ENCODE peak calls at places on chromosomes 13 and 19, in ten cellular contexts. T is heart left ventricle, C is ovary, P is Peyer's patch, M is suprapubic skin, N is lower leg skin, S is IMR-90, A is spleen, J is body of pancreas, E is tibial nerve. X is an unnamed sample.

GRCh38 chr13:114283581-114283980 is 2.2 kb downstream of the UPF3A start:
- DNase-seq in J (no peak), E (no peak), N (no peak), A (peak), M (no peak), T (no peak), C (no peak), P (no peak), S (peak), X (no peak)

GRCh38 chr13:44050450-44051063 is 170.9 kb downstream of the LACC1 start:
- DNase-seq in J (no peak), S (peak), M (no peak), C (no peak), A (no peak), T (no peak), P (no peak), N (no peak), E (peak), X (peak)

GRCh38 chr13:36430247-36431203 is 1.8 kb upstream of the CCNA1 start:
- DNase-seq in S (no peak), M (no peak), A (no peak), P (no peak), C (no peak), E (no peak), J (peak), T (peak), N (no peak), X (no peak)

GRCh38 chr13:111468037-111468959 is 147.9 kb downstream of the TEX29 start:
- DNase-seq in T (no peak), C (no peak), N (peak), E (no peak), J (no peak), M (peak), A (no peak), S (no peak), P (no peak), X (no peak)

GRCh38 chr19:28426902-28427232 is 786.1 kb downstream of the UQCRFS1 start:
- DNase-seq in S (no peak), E (no peak), N (no peak), A (no peak), C (no peak), T (no peak), J (no peak), P (no peak), M (no peak), X (no peak)

GRCh38 chr19:32317045-32317444 is 28.4 kb upstream of the ZNF507 start:
- DNase-seq in P (no peak), S (no peak), E (no peak), A (no peak), C (no peak), N (no peak), T (no peak), J (no peak), M (no peak), X (no peak)

GRCh38 chr13:18993884-18994660 is 187.6 kb downstream of the TUBA3C start:
- DNase-seq in N (no peak), P (no peak), J (peak), M (no peak), C (no peak), E (no peak), T (no peak), S (no peak), A (no peak), X (no peak)

GRCh38 chr19:56295531-56296455 is 18.8 kb downstream of the ZSCAN5A start:
- DNase-seq in P (no peak), E (no peak), A (no peak), N (no peak), C (no peak), M (no peak), S (no peak), J (no peak), T (no peak), X (no peak)

GRCh38 chr19:19477705-19478383 is 37.5 kb downstream of the TSSK6 start:
- DNase-seq in J (peak), E (no peak), A (no peak), N (no peak), C (no peak), P (no peak), S (no peak), M (no peak), T (no peak), X (no peak)

GRCh38 chr13:50303963-50304721 is 288.9 kb downstream of the KCNRG start:
- DNase-seq in A (no peak), S (no peak), M (no peak), N (no peak), C (no peak), P (no peak), T (no peak), J (no peak), E (no peak), X (no peak)

GRCh38 chr13:27624071-27624470 is 2.4 kb downstream of the POLR1D start:
- DNase-seq in A (no peak), T (no peak), C (no peak), S (no peak), E (no peak), N (no peak), J (peak), P (no peak), M (no peak), X (no peak)

GRCh38 chr13:19782049-19782726 is 557 bp downstream of the PSPC1 start:
- DNase-seq in P (peak), N (peak), J (peak), C (peak), M (peak), S (peak), T (peak), A (peak), E (peak), X (peak)

GRCh38 chr19:37902668-37903067 is 3.7 kb downstream of the WDR87 start:
- DNase-seq in N (peak), M (peak), C (peak), P (peak), A (peak), E (peak), S (peak), J (peak), T (peak), X (peak)

DNA sequence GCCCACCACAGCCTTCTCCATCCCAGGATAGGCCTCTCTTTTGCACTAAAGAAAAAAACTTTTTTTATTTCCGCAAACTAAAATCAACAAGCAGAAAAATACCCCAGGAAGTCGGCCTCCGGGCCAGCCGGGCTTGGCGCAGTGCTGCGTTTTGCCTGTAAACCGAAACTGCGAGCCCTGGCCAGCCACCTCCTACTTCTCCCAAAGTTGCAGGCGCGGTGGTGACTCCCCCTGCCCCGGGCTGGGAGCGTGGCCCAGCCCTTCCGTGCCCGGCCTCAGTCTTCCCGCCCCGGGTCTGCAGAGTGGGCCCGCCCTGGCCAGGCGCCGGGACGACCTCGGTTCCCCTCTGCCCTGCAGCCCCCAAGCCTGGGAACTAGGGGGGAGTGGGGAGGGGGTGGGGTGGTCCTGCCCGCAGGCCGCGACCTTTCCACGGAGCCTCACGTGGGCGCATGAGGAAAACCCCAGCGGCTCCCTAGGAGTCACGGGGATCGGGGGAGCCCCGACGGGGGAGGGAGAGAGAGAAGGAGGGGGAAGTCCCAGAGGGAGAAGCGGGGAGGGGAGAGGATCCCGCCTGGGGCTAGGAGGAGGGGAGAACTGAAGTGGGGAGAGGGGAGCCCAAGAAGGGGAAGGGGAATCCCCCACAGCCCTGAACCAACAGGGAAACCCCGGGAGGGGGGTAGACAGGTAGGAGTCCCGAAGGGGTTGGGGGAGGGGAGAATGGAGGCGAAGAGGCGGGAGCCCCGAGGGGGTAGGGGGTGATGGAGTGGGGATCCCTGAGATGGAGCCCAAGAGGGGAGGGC is 3.0 kb downstream of the GADD45B start:
- DNase-seq in M (peak), P (peak), C (peak), S (peak), T (peak), J (peak), N (peak), A (peak), E (peak), X (no peak)
- TF ChIP-seq POLR2A in M (no peak), P (peak), C (no peak), S (peak), T (peak), J (peak), N (no peak), A (no peak), E (no peak), X (peak)

DNA sequence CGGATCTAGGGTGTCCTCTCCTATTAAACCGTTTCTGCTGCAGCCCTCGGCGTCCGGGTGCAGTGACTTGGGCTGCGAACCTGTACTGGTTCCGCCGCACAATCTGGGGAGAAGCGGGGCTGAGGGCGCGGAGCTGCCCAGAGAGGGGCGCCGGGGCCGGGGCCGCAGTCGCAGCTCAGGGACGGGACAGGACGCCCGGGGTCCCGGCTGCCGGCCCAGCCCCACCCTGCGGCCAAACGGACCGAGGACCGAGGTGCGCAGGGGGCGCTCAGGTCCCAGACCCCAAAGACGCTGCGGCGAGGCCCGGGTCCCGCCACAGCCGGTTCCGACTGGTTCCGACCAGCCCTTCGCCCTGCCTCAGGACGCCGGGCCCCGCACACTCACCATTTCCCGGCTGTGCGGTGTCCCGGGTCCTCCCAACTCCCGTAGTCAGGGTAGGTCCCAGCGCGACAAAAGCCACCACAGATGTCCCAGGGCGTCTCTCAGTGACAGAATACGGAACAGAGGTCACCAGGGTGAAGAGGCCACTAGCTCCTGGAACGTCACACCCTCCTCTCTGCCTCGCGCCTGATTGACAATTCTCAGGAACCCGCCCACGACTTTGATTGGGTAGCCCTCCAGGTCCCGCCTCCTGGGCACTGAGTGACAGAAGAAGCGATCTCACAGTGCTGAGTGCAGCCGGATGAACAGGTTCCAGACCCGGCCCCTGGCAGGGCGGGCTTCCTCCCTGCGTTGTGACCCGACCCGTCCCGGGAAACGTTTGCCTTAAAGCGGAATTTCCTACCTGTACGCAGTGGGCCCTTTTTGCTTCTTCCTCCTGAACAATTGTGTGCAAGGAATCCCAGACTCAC is at the start of gene ZNF44:
- DNase-seq in T (peak), J (peak), C (peak), E (peak), P (peak), N (peak), A (peak), M (peak), S (peak), X (peak)
- TF ChIP-seq POLR2A in T (peak), J (peak), C (peak), E (peak), P (peak), N (no peak), A (peak), M (peak), S (no peak), X (peak)

DNA sequence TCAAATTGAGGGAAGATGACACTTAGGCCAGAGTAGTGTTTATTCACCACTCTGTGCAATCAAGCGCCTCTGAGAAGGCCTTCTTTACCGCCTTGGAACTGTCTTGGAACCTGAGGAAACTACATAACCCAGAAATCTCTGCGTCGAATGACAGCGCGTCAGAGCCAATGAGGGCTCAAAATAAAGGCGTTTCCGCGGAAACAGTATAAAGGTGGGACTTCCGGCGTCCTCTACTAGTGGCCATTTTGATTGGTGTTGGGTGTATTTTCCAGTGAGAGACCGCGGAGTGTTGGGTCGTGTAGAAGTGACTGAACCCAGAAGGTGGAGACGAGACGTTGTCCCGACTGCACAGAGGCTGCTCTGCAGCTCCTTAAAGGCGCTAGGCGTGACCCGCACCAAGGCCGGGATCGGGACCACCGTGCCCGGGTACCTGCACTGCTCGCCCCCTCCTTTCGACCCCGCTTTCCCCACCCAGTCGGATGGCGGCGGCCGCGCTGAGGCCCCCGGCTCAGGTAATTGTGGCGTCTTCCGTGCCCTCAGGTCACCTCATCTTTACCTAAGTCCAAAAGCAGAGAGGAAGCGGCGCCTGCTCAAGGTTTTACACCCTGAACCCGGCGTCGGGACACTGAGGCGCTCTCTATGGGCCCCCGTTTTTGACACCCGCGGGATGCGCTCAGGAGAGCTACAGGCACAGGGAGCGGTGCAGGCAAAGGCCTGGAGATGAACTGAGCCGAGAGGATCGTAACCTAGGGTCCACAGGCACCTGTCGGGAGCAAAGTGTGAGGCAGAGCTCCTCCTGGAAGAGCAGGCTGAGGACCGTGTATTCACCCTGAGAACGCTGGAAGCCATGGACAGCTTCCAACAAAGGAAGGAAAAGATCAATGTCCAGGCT is at the start of gene ZNF776:
- DNase-seq in P (peak), E (peak), C (peak), M (no peak), T (peak), N (peak), J (peak), S (peak), A (peak), X (peak)
- TF ChIP-seq POLR2A in P (no peak), E (no peak), C (no peak), M (peak), T (peak), N (no peak), J (no peak), S (peak), A (no peak), X (peak)

DNA sequence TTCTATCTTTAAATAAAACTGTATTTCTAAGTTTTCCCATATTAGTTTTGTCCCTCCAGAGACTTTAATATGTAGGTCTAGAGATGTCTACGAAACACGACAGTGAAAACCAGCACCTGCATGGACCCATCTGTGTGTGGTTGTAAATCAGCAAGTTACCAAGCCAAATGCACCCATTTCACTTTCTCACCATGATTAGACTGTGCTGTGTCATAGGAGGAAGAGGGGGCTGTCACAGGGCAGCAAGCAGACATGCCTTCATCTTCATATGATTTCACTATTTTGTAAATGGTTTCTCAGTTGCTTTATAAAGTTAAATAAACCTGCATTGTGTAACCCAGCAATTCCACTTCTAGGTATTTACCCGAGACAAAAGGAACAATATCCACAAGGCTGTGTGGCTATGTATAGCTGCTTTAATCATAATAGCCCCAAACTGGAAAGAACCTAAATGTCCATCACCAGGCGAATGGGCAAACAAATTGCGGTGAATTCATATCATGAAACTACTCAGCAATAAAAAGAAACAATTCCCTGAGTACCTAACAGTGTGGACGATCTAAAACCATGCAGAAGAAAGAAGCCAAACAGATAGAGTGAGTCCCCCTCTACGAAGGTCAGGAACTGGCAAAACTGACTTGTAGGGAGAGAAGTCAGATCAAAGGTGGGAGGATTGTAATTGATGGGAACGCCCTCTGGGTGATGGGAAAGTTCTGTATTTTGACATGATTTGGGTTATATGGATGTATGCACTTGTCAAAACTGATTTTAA is 185.5 kb downstream of the COL4A1 start:
- DNase-seq in P (no peak), C (no peak), A (no peak), S (no peak), N (no peak), M (no peak), T (no peak), J (no peak), E (no peak), X (no peak)
- TF ChIP-seq POLR2A in P (no peak), C (no peak), A (no peak), S (no peak), N (no peak), M (no peak), T (no peak), J (no peak), E (no peak), X (no peak)

GRCh38 chr13:99968521-99969367 is 2.8 kb downstream of the ZIC5 start:
- DNase-seq in N (no peak), M (no peak), P (peak), S (no peak), C (no peak), J (no peak), E (no peak), T (no peak), A (no peak), X (no peak)
- TF ChIP-seq POLR2A in N (no peak), M (no peak), P (no peak), S (no peak), C (no peak), J (no peak), E (no peak), T (no peak), A (no peak), X (no peak)

GRCh38 chr19:7247160-7247559 is 47.1 kb downstream of the INSR start:
- DNase-seq in N (no peak), A (no peak), E (no peak), M (no peak), P (no peak), C (no peak), T (no peak), J (no peak), S (no peak), X (no peak)
- TF ChIP-seq POLR2A in N (no peak), A (no peak), E (no peak), M (no peak), P (no peak), C (no peak), T (no peak), J (no peak), S (no peak), X (no peak)

GRCh38 chr19:35124098-35125060 is 8.8 kb downstream of the FXYD3 start:
- DNase-seq in E (peak), A (peak), P (peak), C (peak), M (peak), J (peak), T (peak), S (peak), N (peak), X (peak)
- TF ChIP-seq POLR2A in E (peak), A (no peak), P (peak), C (peak), M (peak), J (no peak), T (peak), S (no peak), N (no peak), X (peak)